ENCODE peak calls at places on chromosomes 11 and 22, in six cellular contexts. One of them, this sample, is unnamed.

GRCh38 chr11:15258433-15259350 is 144.0 kb downstream of the INSC start:
- DNase-seq in cardiac muscle cell: peak; percentile 57
- DNase-seq in CD8-positive, alpha-beta memory T cell: no peak
- DNase-seq in fibroblast of mammary gland: peak; percentile 64
- DNase-seq in KBM-7: no peak
- DNase-seq in small intestine: peak; percentile 73
- DNase-seq in this sample: no peak

GRCh38 chr22:19663821-19664325 is 50.4 kb upstream of the SEPTIN5 start:
- DNase-seq in small intestine: no peak
- DNase-seq in fibroblast of mammary gland: peak; percentile 73
- DNase-seq in KBM-7: no peak
- DNase-seq in cardiac muscle cell: no peak
- DNase-seq in CD8-positive, alpha-beta memory T cell: no peak
- DNase-seq in this sample: peak; percentile 64

GRCh38 chr11:72758690-72759389 is 6.6 kb upstream of the ARAP1 start:
- DNase-seq in fibroblast of mammary gland: peak; percentile 90
- DNase-seq in cardiac muscle cell: peak; percentile 62
- DNase-seq in small intestine: no peak
- DNase-seq in KBM-7: no peak
- DNase-seq in CD8-positive, alpha-beta memory T cell: no peak
- DNase-seq in this sample: no peak

GRCh38 chr11:796565-797299 is 1.3 kb downstream of the SLC25A22 start:
- DNase-seq in fibroblast of mammary gland: no peak
- DNase-seq in CD8-positive, alpha-beta memory T cell: no peak
- DNase-seq in KBM-7: no peak
- DNase-seq in small intestine: peak; percentile 67
- DNase-seq in cardiac muscle cell: no peak
- DNase-seq in this sample: no peak

GRCh38 chr11:66953431-66953833 is 4.8 kb downstream of the PC start:
- DNase-seq in small intestine: no peak
- DNase-seq in KBM-7: no peak
- DNase-seq in fibroblast of mammary gland: no peak
- DNase-seq in CD8-positive, alpha-beta memory T cell: no peak
- DNase-seq in cardiac muscle cell: no peak
- DNase-seq in this sample: no peak

GRCh38 chr22:38202437-38203089 is 769 bp downstream of the MAFF start:
- DNase-seq in CD8-positive, alpha-beta memory T cell: peak; percentile 80
- DNase-seq in small intestine: peak; percentile 65
- DNase-seq in KBM-7: peak; percentile 68
- DNase-seq in fibroblast of mammary gland: peak; percentile 92
- DNase-seq in cardiac muscle cell: peak; percentile 78
- DNase-seq in this sample: peak; percentile 71

GRCh38 chr11:47360341-47360740 is 7.8 kb upstream of the MYBPC3 start:
- DNase-seq in KBM-7: no peak
- DNase-seq in fibroblast of mammary gland: no peak
- DNase-seq in small intestine: no peak
- DNase-seq in cardiac muscle cell: no peak
- DNase-seq in CD8-positive, alpha-beta memory T cell: no peak
- DNase-seq in this sample: no peak

GRCh38 chr22:37748659-37749058 is 51.8 kb downstream of the TRIOBP start:
- DNase-seq in fibroblast of mammary gland: peak; percentile 30
- DNase-seq in KBM-7: no peak
- DNase-seq in small intestine: no peak
- DNase-seq in cardiac muscle cell: no peak
- DNase-seq in CD8-positive, alpha-beta memory T cell: no peak
- DNase-seq in this sample: no peak

GRCh38 chr22:48432721-48433518 is 1394.8 kb downstream of the BRD1 start:
- DNase-seq in CD8-positive, alpha-beta memory T cell: no peak
- DNase-seq in fibroblast of mammary gland: no peak
- DNase-seq in cardiac muscle cell: no peak
- DNase-seq in KBM-7: no peak
- DNase-seq in small intestine: no peak
- DNase-seq in this sample: no peak

GRCh38 chr11:9719949-9720646 is 56.2 kb downstream of the SWAP70 start:
- DNase-seq in CD8-positive, alpha-beta memory T cell: no peak
- DNase-seq in KBM-7: peak; percentile 71
- DNase-seq in cardiac muscle cell: no peak
- DNase-seq in small intestine: no peak
- DNase-seq in fibroblast of mammary gland: no peak
- DNase-seq in this sample: no peak

GRCh38 chr11:107563702-107564101 is 1.8 kb downstream of the ALKBH8 start:
- DNase-seq in KBM-7: peak; percentile 79
- DNase-seq in small intestine: peak; percentile 41
- DNase-seq in fibroblast of mammary gland: peak; percentile 71
- DNase-seq in CD8-positive, alpha-beta memory T cell: peak; percentile 52
- DNase-seq in cardiac muscle cell: peak; percentile 51
- DNase-seq in this sample: peak; percentile 32

GRCh38 chr11:92322225-92322624 is 97.6 kb downstream of the FAT3 start:
- DNase-seq in fibroblast of mammary gland: peak; percentile 47
- DNase-seq in CD8-positive, alpha-beta memory T cell: no peak
- DNase-seq in cardiac muscle cell: no peak
- DNase-seq in small intestine: no peak
- DNase-seq in KBM-7: no peak
- DNase-seq in this sample: no peak

GRCh38 chr11:113587318-113587739 is 112.1 kb upstream of the DRD2 start:
- DNase-seq in fibroblast of mammary gland: peak; percentile 7
- DNase-seq in small intestine: no peak
- DNase-seq in cardiac muscle cell: no peak
- DNase-seq in CD8-positive, alpha-beta memory T cell: no peak
- DNase-seq in KBM-7: no peak
- DNase-seq in this sample: no peak

GRCh38 chr11:73974611-73975478 is 7.8 kb downstream of the UCP2 start:
- DNase-seq in KBM-7: no peak
- DNase-seq in fibroblast of mammary gland: no peak
- DNase-seq in CD8-positive, alpha-beta memory T cell: peak; percentile 39
- DNase-seq in small intestine: no peak
- DNase-seq in cardiac muscle cell: no peak
- DNase-seq in this sample: no peak

GRCh38 chr11:10581481-10582019 is 13.1 kb upstream of the LYVE1 start:
- DNase-seq in CD8-positive, alpha-beta memory T cell: no peak
- DNase-seq in small intestine: no peak
- DNase-seq in cardiac muscle cell: no peak
- DNase-seq in fibroblast of mammary gland: peak; percentile 44
- DNase-seq in KBM-7: peak; percentile 85
- DNase-seq in this sample: no peak